ENCODE peak calls at places on chromosomes 5 and 9, in four cellular contexts. Y, P, F and G are unnamed samples.

GRCh38 chr9:70292253-70292652 is 33.5 kb downstream of the SMC5 start:
- DNase-seq in P (no peak), Y (no peak), F (no peak), G (no peak)

GRCh38 chr5:96861044-96861443 is 15.3 kb upstream of the ERAP2 start:
- DNase-seq in Y (no peak), F (no peak), P (peak), G (no peak)

GRCh38 chr5:96149546-96149945 is 187.9 kb upstream of the ELL2 start:
- DNase-seq in P (no peak), F (no peak), Y (no peak), G (peak)

GRCh38 chr9:119556129-119556875 is 187.1 kb upstream of the BRINP1 start:
- DNase-seq in Y (peak), P (peak), F (peak), G (peak)

GRCh38 chr9:82334286-82334685 is 345.7 kb downstream of the SPATA31D1 start:
- DNase-seq in Y (peak), P (no peak), F (no peak), G (no peak)

GRCh38 chr5:73214921-73215490 is 42.0 kb downstream of the TMEM174 start:
- DNase-seq in F (no peak), Y (no peak), P (peak), G (no peak)

GRCh38 chr5:91219141-91219802 is 163.8 kb downstream of the ARRDC3 start:
- DNase-seq in P (no peak), Y (peak), F (no peak), G (no peak)

GRCh38 chr9:105425817-105426433 is 21.9 kb upstream of the FSD1L start:
- DNase-seq in F (no peak), P (no peak), Y (peak), G (no peak)

GRCh38 chr5:150288361-150288760 is 1.2 kb downstream of the CAMK2A start:
- DNase-seq in Y (no peak), F (no peak), P (no peak), G (no peak)

GRCh38 chr9:1871486-1872181 is 143.5 kb upstream of the SMARCA2 start:
- DNase-seq in Y (no peak), P (peak), F (no peak), G (no peak)

GRCh38 chr9:91949293-91949945 is 609 bp downstream of the ROR2 start:
- DNase-seq in P (peak), Y (no peak), F (no peak), G (no peak)

GRCh38 chr9:90420714-90421513 is 221.7 kb downstream of the DIRAS2 start:
- DNase-seq in Y (peak), F (peak), P (no peak), G (no peak)

GRCh38 chr9:17433526-17433925 is 145.3 kb upstream of the SH3GL2 start:
- DNase-seq in P (no peak), F (no peak), Y (no peak), G (no peak)

GRCh38 chr5:76402880-76403712 is at the start of gene IQGAP2:
- DNase-seq in F (peak), P (peak), Y (peak), G (peak)

GRCh38 chr5:61467766-61468482 is 135.9 kb downstream of the ZSWIM6 start:
- DNase-seq in F (peak), P (peak), Y (peak), G (no peak)

GRCh38 chr9:29211681-29212589 is 1638.7 kb upstream of the C9orf72 start:
- DNase-seq in Y (peak), F (no peak), P (peak), G (no peak)

GRCh38 chr5:146048994-146049703 is 56.2 kb downstream of the PLAC8L1 start:
- DNase-seq in P (peak), Y (peak), F (peak), G (peak)

GRCh38 chr5:42799668-42800114 is 12.0 kb downstream of the SELENOP start:
- DNase-seq in F (no peak), P (no peak), Y (no peak), G (no peak)

GRCh38 chr5:155418960-155419579 is 405.5 kb downstream of the KIF4B start:
- DNase-seq in P (no peak), F (no peak), Y (no peak), G (no peak)

GRCh38 chr5:125660231-125660895 is 762.8 kb upstream of the GRAMD2B start:
- DNase-seq in Y (peak), F (no peak), P (no peak), G (no peak)

GRCh38 chr9:15104826-15105420 is 194.7 kb upstream of the FREM1 start:
- DNase-seq in Y (peak), P (peak), F (peak), G (no peak)

GRCh38 chr5:15806613-15807012 is 306.6 kb downstream of the FBXL7 start:
- DNase-seq in F (no peak), Y (no peak), P (no peak), G (no peak)

GRCh38 chr9:89304479-89305188 is 6.4 kb upstream of the CKS2 start:
- DNase-seq in P (no peak), F (no peak), Y (no peak), G (no peak)

GRCh38 chr9:109232449-109232848 is 65.4 kb upstream of the FRRS1L start:
- DNase-seq in Y (peak), F (no peak), P (no peak), G (no peak)

GRCh38 chr5:6452622-6453504 is 4.2 kb downstream of the UBE2QL1 start:
- DNase-seq in Y (no peak), P (peak), F (no peak), G (no peak)

GRCh38 chr5:33701251-33701650 is 190.5 kb downstream of the ADAMTS12 start:
- DNase-seq in Y (peak), F (no peak), P (no peak), G (no peak)

GRCh38 chr5:57042524-57042931 is 90.6 kb upstream of the MIER3 start:
- DNase-seq in Y (no peak), F (no peak), P (no peak), G (no peak)

GRCh38 chr5:120293796-120294195 is 170.3 kb upstream of the PRR16 start:
- DNase-seq in P (no peak), F (peak), Y (peak), G (no peak)

GRCh38 chr9:79555474-79555873 is 16.3 kb upstream of the TLE4 start:
- DNase-seq in Y (no peak), F (no peak), P (no peak), G (no peak)

GRCh38 chr9:86614871-86615849 is 260.9 kb upstream of the TUT7 start:
- DNase-seq in P (peak), Y (no peak), F (no peak), G (no peak)

GRCh38 chr9:108746001-108746400 is 109.8 kb downstream of the ACTL7B start:
- DNase-seq in Y (no peak), P (no peak), F (no peak), G (no peak)

GRCh38 chr9:125486109-125486508 is 220.9 kb downstream of the MAPKAP1 start:
- DNase-seq in F (no peak), P (no peak), Y (no peak), G (no peak)

GRCh38 chr5:157288405-157289163 is 22.7 kb downstream of the CYFIP2 start:
- DNase-seq in P (no peak), Y (no peak), F (no peak), G (no peak)

GRCh38 chr5:7518947-7519560 is 123.1 kb downstream of the ADCY2 start:
- DNase-seq in F (no peak), P (peak), Y (no peak), G (no peak)

GRCh38 chr5:130549884-130550552 is 615.0 kb downstream of the HINT1 start:
- DNase-seq in Y (peak), F (peak), P (no peak), G (no peak)

GRCh38 chr9:74609671-74610416 is 112.7 kb downstream of the RORB start:
- DNase-seq in P (peak), F (no peak), Y (no peak), G (no peak)

GRCh38 chr9:92668746-92669526 is 995 bp downstream of the IPPK start:
- DNase-seq in F (no peak), P (peak), Y (peak), G (no peak)

GRCh38 chr5:136210259-136210658 is 17.3 kb upstream of the SMIM32 start:
- DNase-seq in Y (no peak), P (no peak), F (no peak), G (no peak)

GRCh38 chr5:68395844-68396523 is 180.4 kb downstream of the PIK3R1 start:
- DNase-seq in Y (no peak), P (no peak), F (no peak), G (no peak)

GRCh38 chr9:13033959-13034695 is 245.4 kb downstream of the MPDZ start:
- DNase-seq in P (peak), Y (peak), F (peak), G (peak)
- TF ChIP-seq CTCF in P (peak), Y (peak), F (peak), G (no peak)

GRCh38 chr9:137666505-137666809 is 47.7 kb downstream of the EHMT1 start:
- DNase-seq in P (no peak), Y (no peak), F (no peak), G (no peak)

GRCh38 chr9:137665226-137665625 is 46.4 kb downstream of the EHMT1 start:
- DNase-seq in F (no peak), P (no peak), Y (no peak), G (no peak)

GRCh38 chr9:137663584-137663983 is 44.8 kb downstream of the EHMT1 start:
- DNase-seq in F (no peak), P (no peak), Y (no peak), G (no peak)

GRCh38 chr9:137665697-137666504 is 47.1 kb downstream of the EHMT1 start:
- DNase-seq in P (peak), F (no peak), Y (peak), G (no peak)

DNA sequence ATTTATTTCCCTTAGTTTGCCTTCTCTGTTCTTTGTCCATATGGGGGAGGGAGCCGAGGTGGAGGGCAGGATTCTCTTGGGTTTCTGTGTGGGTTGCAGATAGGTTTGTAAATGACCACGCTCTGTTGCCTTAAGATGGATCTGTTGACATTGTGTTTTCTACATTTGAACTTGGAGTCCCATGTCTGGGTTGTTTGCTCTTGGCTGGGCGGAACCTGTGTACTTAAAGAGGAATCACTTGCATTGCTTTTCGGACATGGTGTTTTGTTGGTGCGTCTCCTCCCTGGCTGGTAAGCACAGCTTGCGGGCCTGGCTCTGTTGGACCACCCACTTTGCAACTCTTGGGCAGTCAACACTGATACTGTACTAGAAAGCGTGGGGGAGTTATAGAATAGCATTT is 45.9 kb downstream of the EHMT1 start:
- DNase-seq in F (no peak), Y (peak), P (peak), G (no peak)
- H3K4me3 ChIP-seq in F (no peak), Y (no peak), P (no peak), G (no peak)

GRCh38 chr5:171926311-171926710 is 80.1 kb downstream of the FBXW11 start:
- DNase-seq in Y (no peak), P (peak), F (no peak), G (no peak)

GRCh38 chr5:171931163-171931562 is 75.3 kb downstream of the FBXW11 start:
- DNase-seq in Y (no peak), F (no peak), P (no peak), G (no peak)

GRCh38 chr5:171924493-171925122 is 81.8 kb downstream of the FBXW11 start:
- DNase-seq in F (no peak), P (peak), Y (no peak), G (no peak)

GRCh38 chr5:171927345-171927941 is 79.0 kb downstream of the FBXW11 start:
- DNase-seq in Y (peak), F (no peak), P (no peak), G (no peak)
- TF ChIP-seq CTCF in Y (peak), F (peak), P (peak), G (no peak)

DNA sequence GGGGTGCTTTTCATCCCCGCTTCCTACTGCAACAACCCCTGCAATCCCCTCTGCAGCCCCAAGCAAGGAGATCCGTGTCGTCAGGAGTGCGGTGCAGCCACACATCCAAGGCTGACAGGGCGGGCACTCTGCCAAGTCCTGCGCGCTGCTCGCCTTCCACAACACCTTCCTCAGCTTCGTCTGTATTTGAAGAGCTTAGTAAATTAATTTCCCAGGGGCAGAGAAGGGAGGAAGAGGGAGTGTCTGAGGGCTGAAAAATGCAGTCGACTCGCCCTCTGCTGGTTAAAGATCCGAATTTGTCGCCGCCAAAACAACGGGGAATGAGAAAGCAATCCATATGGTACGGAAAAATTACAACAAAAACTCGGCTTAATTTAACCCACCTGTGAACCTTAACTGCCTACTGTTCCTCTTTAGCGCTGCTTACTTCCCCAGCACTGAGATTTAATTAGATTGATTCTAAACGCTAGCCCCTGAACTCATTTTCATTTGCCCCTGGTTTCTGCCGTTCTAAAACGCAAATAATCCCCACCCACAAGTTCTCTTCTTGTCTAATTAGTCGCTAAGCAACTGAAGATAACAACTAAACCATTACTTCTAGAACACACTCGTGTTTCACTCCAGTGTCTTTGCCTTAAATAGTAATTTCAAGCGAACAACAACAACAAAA is 10.9 kb upstream of the PCDHB1 start:
- DNase-seq in Y (no peak), F (no peak), P (peak), G (no peak)
- H3K4me3 ChIP-seq in Y (no peak), F (no peak), P (peak), G (no peak)

DNA sequence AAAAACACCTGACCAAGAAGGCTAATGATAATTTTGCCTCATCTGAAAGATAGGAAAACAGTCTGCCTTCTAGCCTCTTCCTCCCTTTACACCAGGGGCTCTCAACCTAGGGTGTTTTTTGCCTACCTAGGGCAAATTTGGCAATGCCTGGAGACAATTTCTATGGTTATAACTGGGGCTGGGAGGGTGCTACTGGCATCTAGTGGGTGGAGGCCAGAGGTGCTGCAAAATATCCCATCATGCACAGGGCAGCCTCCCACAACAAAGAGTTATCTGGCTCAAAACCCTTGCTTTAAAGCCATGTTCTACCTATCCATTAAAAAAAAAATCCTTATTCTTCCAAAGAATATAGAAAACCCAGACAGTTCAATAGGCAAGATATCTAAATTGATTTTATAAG is 45.0 kb upstream of the NR3C1 start:
- DNase-seq in P (no peak), F (no peak), Y (no peak), G (no peak)
- TF ChIP-seq CTCF in P (no peak), F (no peak), Y (no peak), G (no peak)